ENCODE peak calls at places on chromosomes 3 and 15, in ten cellular contexts. B is DND-41, U is AG10803, F is fibroblast of lung, X is GM23338, K is choroid plexus epithelial cell, V is cardiac fibroblast, O is breast epithelium, G is heart left ventricle, R is right lobe of liver. Q is an unnamed sample.

GRCh38 chr15:33656090-33656670 is 312.1 kb upstream of the CHRM5 start:
- DNase-seq in X (no peak), R (no peak), V (no peak), F (no peak), K (no peak), G (no peak), B (no peak), U (no peak), O (no peak), Q (no peak)

GRCh38 chr3:19735111-19735510 is 198.9 kb downstream of the EFHB start:
- DNase-seq in B (no peak), X (no peak), R (no peak), K (no peak), F (no peak), G (no peak), O (no peak), U (no peak), V (no peak), Q (no peak)

GRCh38 chr3:140834266-140835037 is 107.2 kb upstream of the SLC25A36 start:
- DNase-seq in O (no peak), X (no peak), G (no peak), F (no peak), U (peak; percentile 2), R (no peak), B (no peak), V (no peak), K (no peak), Q (no peak)

GRCh38 chr3:122394173-122394572 is 10.2 kb downstream of the FAM162A start:
- DNase-seq in F (no peak), O (no peak), G (no peak), U (no peak), X (no peak), R (no peak), B (no peak), K (no peak), V (no peak), Q (peak; percentile 11)

GRCh38 chr3:86733257-86733656 is 257.7 kb downstream of the VGLL3 start:
- DNase-seq in B (no peak), V (no peak), U (no peak), K (no peak), F (no peak), R (no peak), G (no peak), O (no peak), X (no peak), Q (no peak)

GRCh38 chr3:65685621-65686020 is 353.1 kb downstream of the MAGI1 start:
- DNase-seq in K (peak; percentile 67), B (no peak), F (peak; percentile 46), O (no peak), V (peak; percentile 62), U (peak; percentile 40), R (no peak), X (no peak), G (no peak), Q (peak; percentile 41)

GRCh38 chr3:111761309-111761795 is 97.7 kb upstream of the PHLDB2 start:
- DNase-seq in K (peak; percentile 87), G (no peak), O (no peak), V (peak; percentile 35), U (peak; percentile 68), X (no peak), B (no peak), R (no peak), F (peak; percentile 87), Q (peak; percentile 88)

GRCh38 chr3:51967384-51968174 is at the start of gene PCBP4:
- DNase-seq in R (no peak), K (no peak), F (peak; percentile 30), V (peak; percentile 42), B (peak; percentile 63), X (peak; percentile 70), U (no peak), G (peak; percentile 86), O (peak; percentile 69), Q (no peak)

GRCh38 chr15:48803877-48804276 is 7.0 kb downstream of the CEP152 start:
- DNase-seq in R (no peak), U (no peak), V (no peak), G (no peak), F (no peak), X (no peak), B (no peak), O (no peak), K (no peak), Q (no peak)

DNA sequence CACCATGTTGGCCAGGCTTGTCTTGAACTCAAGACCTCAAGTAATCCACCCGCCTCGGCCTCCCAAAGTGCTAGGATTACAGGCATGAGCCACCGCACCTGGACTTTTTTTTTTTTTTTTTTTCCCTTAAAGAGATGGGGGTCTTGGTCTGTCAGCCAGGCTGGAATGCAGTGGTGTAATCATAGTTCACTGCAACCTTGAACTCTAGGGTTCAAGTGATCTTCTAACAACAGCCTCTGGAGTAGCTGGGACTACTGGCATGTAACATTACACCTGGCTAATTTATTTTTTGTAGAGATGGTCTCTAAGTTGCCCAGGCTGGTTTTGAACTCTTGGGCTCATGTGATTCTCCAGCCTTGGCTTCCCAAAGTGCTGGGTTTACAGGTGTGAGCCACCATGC is 81.6 kb downstream of the ANKRD28 start:
- DNase-seq in G (no peak), R (no peak), K (no peak), V (no peak), F (no peak), U (no peak), X (no peak), B (no peak), O (no peak), Q (no peak)
- H3K4me3 ChIP-seq in G (no peak overlapping the region), R (no peak overlapping the region), K (no peak overlapping the region), V (no peak overlapping the region), F (no peak overlapping the region), U (no peak overlapping the region), X (no peak overlapping the region), B (no peak overlapping the region), O (no peak overlapping the region), Q (no peak overlapping the region)

DNA sequence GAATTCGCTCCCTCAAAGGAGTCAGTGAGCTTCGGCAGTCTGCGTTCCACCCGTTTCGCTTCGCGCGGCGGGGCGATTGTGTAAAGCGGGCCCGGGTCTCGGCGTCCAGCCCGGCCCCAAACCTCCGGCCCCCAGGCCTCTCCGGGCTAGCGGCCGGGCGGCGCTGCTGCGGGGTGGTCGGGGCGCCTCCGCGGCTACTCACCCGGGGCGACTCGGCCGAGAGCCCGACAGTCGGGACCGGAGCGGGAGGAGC is 412 bp downstream of the CHDH start:
- DNase-seq in B (no peak), V (no peak), R (no peak), X (no peak), U (no peak), F (no peak), O (no peak), G (no peak), K (no peak), Q (no peak)
- TF ChIP-seq CTCF in B (no peak), V (no peak), R (no peak), X (no peak), U (no peak), F (no peak), O (no peak), G (no peak), K (no peak), Q (no peak)

DNA sequence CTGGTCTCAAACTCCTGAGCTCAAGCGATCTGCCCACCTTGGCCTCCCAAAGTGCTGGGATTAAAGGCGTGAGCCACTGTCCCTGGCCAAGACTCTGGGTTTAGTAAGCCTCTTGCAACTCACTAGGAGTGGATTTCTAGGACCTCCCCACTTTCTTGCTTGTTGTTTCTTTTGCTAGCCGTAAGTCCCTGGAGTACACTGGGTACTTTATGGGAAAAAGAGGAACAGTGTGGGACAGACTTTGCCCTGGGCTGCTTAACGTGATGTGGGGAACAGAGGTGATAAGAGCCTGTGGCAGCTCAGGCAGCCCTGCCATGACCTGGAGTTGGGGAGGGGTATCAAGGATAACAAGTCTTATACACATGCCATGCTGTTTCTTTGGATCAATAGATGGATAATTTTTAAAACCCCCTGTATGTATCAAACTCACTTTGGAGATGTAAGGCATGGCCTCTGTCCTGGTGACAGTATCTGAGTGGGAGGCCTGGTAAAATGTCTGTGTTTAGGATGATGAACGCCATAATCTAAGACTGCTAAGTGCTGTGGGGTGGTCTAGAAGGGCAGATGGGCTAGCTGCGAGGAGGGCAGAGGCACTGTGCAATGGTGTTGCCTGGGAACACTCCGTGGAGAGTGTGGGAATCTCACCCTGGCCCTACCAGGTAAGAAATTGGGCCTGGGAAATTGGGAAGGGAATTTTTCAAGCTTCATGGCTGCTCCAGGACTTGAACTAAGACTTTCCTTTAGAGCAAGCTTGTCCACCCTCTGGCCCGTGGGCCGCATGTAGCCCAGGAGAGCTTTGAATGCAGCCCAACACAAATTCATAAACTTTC is 54.8 kb downstream of the SMAD3 start:
- DNase-seq in R (no peak), G (no peak), X (no peak), O (no peak), U (no peak), F (no peak), B (no peak), K (no peak), V (no peak), Q (no peak)
- H3K4me3 ChIP-seq in R (no peak overlapping the region), G (no peak overlapping the region), X (no peak overlapping the region), O (peak overlapping the region; percentile 40), U (no peak overlapping the region), F (no peak overlapping the region), B (no peak overlapping the region), K (no peak overlapping the region), V (no peak overlapping the region), Q (no peak overlapping the region)

GRCh38 chr3:188947983-188948657 is 223.7 kb upstream of the TPRG1 start:
- DNase-seq in O (peak; percentile 95), K (peak; percentile 100), B (no peak), X (peak; percentile 89), U (peak; percentile 92), G (peak; percentile 93), F (peak; percentile 100), R (peak; percentile 98), V (peak; percentile 100), Q (peak; percentile 98)

GRCh38 chr3:188946351-188946750 is 225.4 kb upstream of the TPRG1 start:
- DNase-seq in O (no peak), U (no peak), R (no peak), K (no peak), G (no peak), X (no peak), V (no peak), F (no peak), B (no peak), Q (no peak)

GRCh38 chr3:188946837-188947236 is 224.9 kb upstream of the TPRG1 start:
- DNase-seq in X (no peak), F (no peak), B (no peak), O (no peak), G (no peak), R (no peak), U (peak; percentile 29), K (no peak), V (peak; percentile 41), Q (no peak)

GRCh38 chr3:188948658-188949400 is 222.9 kb upstream of the TPRG1 start:
- DNase-seq in B (no peak), V (peak; percentile 95), K (peak; percentile 99), O (no peak), R (no peak), U (peak; percentile 86), G (no peak), F (peak; percentile 99), X (no peak), Q (peak; percentile 93)

DNA sequence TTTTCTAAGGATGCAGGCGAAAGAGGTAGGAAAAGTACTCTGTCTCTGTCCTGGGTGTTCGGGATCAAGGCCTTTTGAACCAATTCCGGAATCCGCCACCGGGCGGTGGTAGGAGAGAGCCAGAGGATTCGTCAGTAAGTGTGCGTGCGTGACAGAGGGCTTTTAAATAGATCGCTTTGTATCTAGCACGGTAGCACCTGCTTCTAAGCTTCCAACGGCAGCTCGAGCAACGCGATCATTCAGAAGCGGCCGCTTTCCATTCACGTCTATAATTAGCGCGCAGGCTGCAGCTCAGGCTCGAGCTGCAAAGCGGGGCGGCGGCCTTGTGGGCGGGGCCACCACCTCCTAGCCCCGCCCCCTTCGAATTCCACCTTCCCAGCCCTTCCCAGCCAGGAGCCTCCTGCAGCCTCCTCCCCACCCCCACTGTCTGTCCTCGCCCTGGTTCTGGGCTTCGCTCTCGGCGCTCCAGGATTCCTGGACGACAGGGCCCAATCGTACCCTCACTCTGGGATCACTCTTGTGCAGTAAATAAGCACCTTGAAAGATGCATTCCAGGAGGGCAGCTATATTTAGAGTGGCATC is 224.3 kb upstream of the TPRG1 start:
- DNase-seq in U (peak; percentile 71), G (peak; percentile 86), B (no peak), O (peak; percentile 83), F (peak; percentile 87), R (peak; percentile 93), V (peak; percentile 93), X (peak; percentile 94), K (peak; percentile 92), Q (peak; percentile 73)
- TF ChIP-seq CTCF in U (peak; percentile 50), G (peak; percentile 20), B (peak; percentile 36), O (peak; percentile 82), F (peak; percentile 46), R (peak; percentile 10), V (peak; percentile 54), X (peak; percentile 45), K (peak; percentile 53), Q (peak; percentile 57)